ENCODE peak calls at places on chromosomes 7 and 10, in nine cellular contexts. Q is foreskin fibroblast, L is tibial nerve, U is fibroblast of the aortic adventitia, V is AG04450, N is choroid plexus epithelial cell, F is PC-9, S is psoas muscle, J is sigmoid colon. O is an unnamed sample.

GRCh38 chr10:97270523-97271154 is 21.8 kb downstream of the ARHGAP19 start:
- DNase-seq in N (peak; percentile 83), V (peak; percentile 36), F (no peak), S (no peak), L (no peak), Q (peak; percentile 43), J (no peak), U (peak; percentile 12), O (peak; percentile 51)

GRCh38 chr7:149669121-149669818 is 104.1 kb downstream of the ZNF467 start:
- DNase-seq in L (no peak), J (no peak), Q (no peak), N (peak; percentile 53), F (no peak), U (peak; percentile 68), V (no peak), S (no peak), O (peak; percentile 13)

GRCh38 chr10:96516337-96516736 is 2.6 kb upstream of the TLL2 start:
- DNase-seq in L (no peak), U (no peak), V (no peak), Q (no peak), J (no peak), F (no peak), S (no peak), N (no peak), O (no peak)

GRCh38 chr7:97973206-97973658 is 16.8 kb downstream of the OCM2 start:
- DNase-seq in L (no peak), F (no peak), S (no peak), J (no peak), N (peak; percentile 8), U (no peak), V (no peak), Q (no peak), O (peak; percentile 4)

GRCh38 chr10:46525824-46526681 is 30.4 kb downstream of the GPRIN2 start:
- DNase-seq in U (peak; percentile 24), S (no peak), Q (peak; percentile 13), V (no peak), J (no peak), L (no peak), N (no peak), F (no peak), O (no peak)

GRCh38 chr10:33900591-33900990 is 566.1 kb upstream of the NRP1 start:
- DNase-seq in S (no peak), U (peak; percentile 80), Q (no peak), L (no peak), N (peak; percentile 75), V (no peak), J (no peak), F (no peak), O (peak; percentile 72)

GRCh38 chr7:30618961-30619360 is 24.3 kb downstream of the GARS1 start:
- DNase-seq in L (no peak), N (no peak), S (no peak), U (no peak), J (no peak), V (no peak), F (no peak), Q (no peak), O (no peak)

GRCh38 chr10:29409241-29410051 is 120.6 kb downstream of the LYZL1 start:
- DNase-seq in N (peak; percentile 73), U (peak; percentile 70), J (peak; percentile 89), L (peak; percentile 69), Q (peak; percentile 62), F (peak; percentile 58), V (peak; percentile 8), S (peak; percentile 81), O (peak; percentile 68)

GRCh38 chr7:96287168-96287567 is 34.7 kb downstream of the SLC25A13 start:
- DNase-seq in F (no peak), U (no peak), V (no peak), S (no peak), Q (no peak), L (no peak), J (no peak), N (no peak), O (no peak)

GRCh38 chr10:24306507-24306875 is 97.6 kb downstream of the KIAA1217 start:
- DNase-seq in L (no peak), J (no peak), S (peak; percentile 27), N (peak; percentile 34), F (no peak), Q (no peak), V (no peak), U (peak; percentile 15), O (peak; percentile 25)

GRCh38 chr10:24310104-24310503 is 101.2 kb downstream of the KIAA1217 start:
- DNase-seq in U (peak; percentile 18), J (no peak), F (no peak), V (no peak), S (no peak), Q (no peak), N (no peak), L (no peak), O (no peak)

GRCh38 chr10:24305551-24306506 is 96.9 kb downstream of the KIAA1217 start:
- DNase-seq in U (peak; percentile 51), Q (no peak), J (no peak), V (no peak), N (peak; percentile 84), S (no peak), F (no peak), L (no peak), O (peak; percentile 83)

GRCh38 chr10:24307696-24308476 is 98.9 kb downstream of the KIAA1217 start:
- DNase-seq in U (peak; percentile 61), S (no peak), L (no peak), Q (no peak), F (no peak), J (no peak), V (no peak), N (peak; percentile 70), O (no peak)

GRCh38 chr10:24307173-24307572 is 98.2 kb downstream of the KIAA1217 start:
- DNase-seq in U (peak; percentile 60), Q (no peak), J (no peak), F (no peak), N (no peak), S (no peak), V (no peak), L (no peak), O (no peak)
- TF ChIP-seq CTCF in U (no peak), Q (no peak), J (no peak), F (no peak), N (no peak), S (no peak), V (no peak), L (no peak), O (no peak)

GRCh38 chr10:124637091-124637700 is 107.0 kb downstream of the FAM53B start:
- DNase-seq in S (no peak), U (no peak), L (no peak), N (no peak), F (no peak), Q (no peak), J (no peak), V (no peak), O (no peak)
- H3K4me3 ChIP-seq in S (no peak overlapping the region), U (no peak overlapping the region), L (no peak overlapping the region), N (no peak overlapping the region), F (no peak overlapping the region), Q (no peak overlapping the region), J (no peak overlapping the region), V (no peak overlapping the region), O (no peak overlapping the region)

GRCh38 chr7:101857358-101857794 is 40.0 kb downstream of the CUX1 start:
- DNase-seq in N (no peak), J (peak; percentile 43), U (no peak), S (no peak), L (no peak), V (no peak), Q (no peak), F (no peak), O (no peak)
- TF ChIP-seq CTCF in N (no peak), J (no peak), U (no peak), S (no peak), L (no peak), V (no peak), Q (no peak), F (peak; percentile 44), O (no peak)

GRCh38 chr10:124890225-124890624 is 51.7 kb upstream of the ZRANB1 start:
- DNase-seq in F (no peak), J (no peak), U (no peak), L (no peak), S (no peak), N (no peak), Q (no peak), V (no peak), O (no peak)

GRCh38 chr10:124886195-124886594 is 55.7 kb upstream of the ZRANB1 start:
- DNase-seq in J (no peak), V (no peak), Q (no peak), S (no peak), F (no peak), U (peak; percentile 54), N (peak; percentile 10), L (no peak), O (no peak)

GRCh38 chr10:124883510-124884321 is 58.2 kb upstream of the ZRANB1 start:
- DNase-seq in J (no peak), U (no peak), Q (no peak), F (no peak), N (no peak), S (no peak), V (no peak), L (no peak), O (no peak)

GRCh38 chr10:124892031-124892430 is 49.9 kb upstream of the ZRANB1 start:
- DNase-seq in N (no peak), S (no peak), U (peak; percentile 27), Q (no peak), L (no peak), J (no peak), V (no peak), F (no peak), O (no peak)

GRCh38 chr10:124888262-124888661 is 53.7 kb upstream of the ZRANB1 start:
- DNase-seq in Q (no peak), J (no peak), U (no peak), N (no peak), S (no peak), L (no peak), V (no peak), F (no peak), O (no peak)
- H3K4me3 ChIP-seq in Q (no peak overlapping the region), J (no peak overlapping the region), U (no peak overlapping the region), N (no peak overlapping the region), S (no peak overlapping the region), L (no peak overlapping the region), V (no peak overlapping the region), F (no peak overlapping the region), O (no peak overlapping the region)

DNA sequence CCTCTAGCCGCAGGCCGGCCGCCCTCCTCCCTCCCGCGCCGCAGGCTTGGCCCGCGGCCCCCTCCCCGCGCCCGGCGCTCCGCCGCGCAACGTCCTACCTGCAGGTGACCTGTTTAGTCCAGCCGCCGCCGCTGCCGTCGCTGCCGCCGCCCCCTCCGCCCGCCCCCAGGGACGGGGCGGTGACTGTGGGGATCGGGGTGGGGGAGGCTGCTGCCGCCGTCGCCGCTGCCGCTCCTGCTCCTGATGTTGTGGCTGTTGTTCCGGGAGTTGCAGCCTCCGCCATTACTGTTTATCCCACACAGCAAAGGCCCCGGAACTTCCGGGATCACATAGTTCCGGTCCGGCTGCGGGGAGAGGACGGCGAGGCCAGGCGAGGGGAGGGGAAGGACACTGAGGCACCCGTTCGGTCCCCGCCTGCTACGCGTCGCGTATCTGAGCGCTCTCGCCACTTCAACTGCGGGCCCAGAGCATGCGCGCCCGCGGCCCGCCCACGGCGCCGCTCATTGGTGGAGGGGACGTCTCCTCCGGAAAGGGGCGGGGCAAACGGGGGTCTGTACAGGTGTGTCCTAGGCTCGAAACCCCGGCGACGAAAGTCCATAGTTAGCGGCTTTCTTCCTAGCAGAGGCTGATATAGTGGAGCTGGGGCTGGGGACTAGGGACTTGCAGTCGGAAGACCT is at the start of gene MKRN1:
- DNase-seq in L (peak; percentile 85), Q (peak; percentile 90), N (peak; percentile 92), F (peak; percentile 98), J (peak; percentile 96), U (peak; percentile 87), V (peak; percentile 67), S (peak; percentile 94), O (peak; percentile 90)
- TF ChIP-seq CTCF in L (no peak), Q (no peak), N (no peak), F (no peak), J (no peak), U (no peak), V (no peak), S (no peak), O (no peak)

GRCh38 chr7:44982970-44983369 is 4.2 kb upstream of the MYO1G start:
- DNase-seq in N (no peak), Q (no peak), U (no peak), J (no peak), L (no peak), V (no peak), S (no peak), F (no peak), O (no peak)
- H3K4me3 ChIP-seq in N (no peak overlapping the region), Q (no peak overlapping the region), U (no peak overlapping the region), J (no peak overlapping the region), L (no peak overlapping the region), V (no peak overlapping the region), S (no peak overlapping the region), F (no peak overlapping the region), O (no peak overlapping the region)

O was measured in astrocyte of the spinal cord.